ENCODE peak calls at places on chromosomes 13 and 19, in eight cellular contexts. H is right cardiac atrium, S is Peyer's patch, Z is cardiac muscle cell, W is aorta, F is colonic mucosa, B is upper lobe of right lung, K is thoracic aorta. J is an unnamed sample.

GRCh38 chr19:12034610-12035009 is 869 bp downstream of the ZNF433 start:
- DNase-seq in H (no peak), S (no peak), Z (no peak), W (no peak), F (no peak), B (no peak), K (no peak), J (peak)

GRCh38 chr13:50511877-50512332 is 331.6 kb downstream of the DLEU7 start:
- DNase-seq in H (no peak), S (no peak), Z (no peak), W (no peak), F (peak), B (no peak), K (no peak), J (no peak)

GRCh38 chr13:58059624-58060023 is 428.1 kb downstream of the PCDH17 start:
- DNase-seq in H (no peak), S (no peak), Z (no peak), W (no peak), F (no peak), B (no peak), K (no peak), J (no peak)

GRCh38 chr19:12872255-12872654 is 9.0 kb downstream of the DNASE2 start:
- DNase-seq in H (no peak), S (no peak), Z (no peak), W (peak), F (no peak), B (no peak), K (no peak), J (no peak)

GRCh38 chr19:10288662-10289166 is 1.0 kb upstream of the ICAM5 start:
- DNase-seq in H (no peak), S (no peak), Z (peak), W (peak), F (peak), B (peak), K (no peak), J (peak)

GRCh38 chr19:58562126-58563033 is 4.0 kb upstream of the UBE2M start:
- DNase-seq in H (peak), S (peak), Z (peak), W (peak), F (peak), B (peak), K (no peak), J (no peak)

GRCh38 chr19:2663920-2664571 is 38.4 kb downstream of the GNG7 start:
- DNase-seq in H (peak), S (no peak), Z (peak), W (no peak), F (no peak), B (no peak), K (no peak), J (no peak)

GRCh38 chr13:114110091-114110829 is 22.2 kb downstream of the RASA3 start:
- DNase-seq in H (peak), S (peak), Z (no peak), W (peak), F (no peak), B (peak), K (no peak), J (no peak)

GRCh38 chr19:33678796-33679195 is 57.0 kb downstream of the CHST8 start:
- DNase-seq in H (no peak), S (no peak), Z (no peak), W (no peak), F (no peak), B (peak), K (no peak), J (no peak)

GRCh38 chr13:42653694-42654093 is 79.7 kb downstream of the TNFSF11 start:
- DNase-seq in H (no peak), S (no peak), Z (no peak), W (no peak), F (no peak), B (no peak), K (no peak), J (no peak)

GRCh38 chr13:42650470-42650869 is 76.5 kb downstream of the TNFSF11 start:
- DNase-seq in H (no peak), S (no peak), Z (no peak), W (no peak), F (no peak), B (no peak), K (no peak), J (no peak)

GRCh38 chr13:42654212-42654611 is 80.3 kb downstream of the TNFSF11 start:
- DNase-seq in H (no peak), S (no peak), Z (no peak), W (no peak), F (no peak), B (no peak), K (no peak), J (no peak)

GRCh38 chr13:42652642-42653415 is 78.9 kb downstream of the TNFSF11 start:
- DNase-seq in H (no peak), S (no peak), Z (no peak), W (no peak), F (no peak), B (no peak), K (no peak), J (no peak)

GRCh38 chr13:42651936-42652641 is 78.1 kb downstream of the TNFSF11 start:
- DNase-seq in H (no peak), S (no peak), Z (no peak), W (no peak), F (no peak), B (no peak), K (no peak), J (no peak)
- H3K27ac ChIP-seq in H (no peak), S (no peak), Z (no peak), W (no peak), F (no peak), B (no peak), K (no peak), J (no peak)

DNA sequence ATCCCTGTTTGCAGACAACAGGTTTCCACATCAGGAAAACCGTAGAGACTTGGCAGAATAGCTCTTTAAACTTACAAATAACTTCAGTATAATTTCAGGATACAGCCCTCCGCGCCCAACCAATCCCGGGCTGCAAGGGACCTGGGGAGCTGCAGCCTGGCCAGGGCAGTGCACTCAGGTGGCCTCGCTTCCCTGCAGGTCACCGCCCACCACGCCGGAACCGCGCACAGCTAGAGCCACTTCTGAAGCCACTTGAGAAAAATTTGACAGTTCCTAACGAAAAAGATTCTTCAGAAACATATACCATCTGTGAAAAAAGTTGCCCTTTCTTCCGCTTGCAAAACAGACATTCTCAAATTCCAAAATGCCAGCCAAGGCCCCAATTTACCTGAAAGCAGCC is 11.1 kb downstream of the ZNF91 start:
- DNase-seq in H (no peak), S (no peak), Z (no peak), W (no peak), F (no peak), B (no peak), K (no peak), J (no peak)
- H3K27ac ChIP-seq in H (no peak), S (no peak), Z (no peak), W (no peak), F (no peak), B (no peak), K (no peak), J (no peak)

DNA sequence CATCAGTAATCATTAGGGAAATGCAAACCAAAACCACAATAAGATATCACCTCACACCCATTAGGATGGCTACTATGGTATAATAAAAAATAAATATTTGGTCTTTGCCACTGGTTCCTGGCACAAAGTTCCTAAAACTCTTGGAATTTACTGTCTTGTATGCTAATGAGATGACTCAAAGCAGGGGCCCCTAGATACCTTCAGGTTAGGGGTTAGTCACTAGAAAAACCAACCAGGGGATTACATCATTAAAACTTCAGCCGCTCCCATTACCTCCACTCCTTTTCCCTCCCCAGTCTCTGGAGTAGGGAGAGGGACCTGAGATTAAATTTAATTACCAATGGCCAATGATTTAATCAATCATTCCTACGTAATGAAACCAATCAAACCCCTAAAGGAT is 49.6 kb downstream of the THSD1 start:
- DNase-seq in H (no peak), S (no peak), Z (no peak), W (no peak), F (no peak), B (no peak), K (no peak), J (peak)
- H3K27ac ChIP-seq in H (no peak), S (no peak), Z (no peak), W (no peak), F (no peak), B (no peak), K (no peak), J (no peak)

DNA sequence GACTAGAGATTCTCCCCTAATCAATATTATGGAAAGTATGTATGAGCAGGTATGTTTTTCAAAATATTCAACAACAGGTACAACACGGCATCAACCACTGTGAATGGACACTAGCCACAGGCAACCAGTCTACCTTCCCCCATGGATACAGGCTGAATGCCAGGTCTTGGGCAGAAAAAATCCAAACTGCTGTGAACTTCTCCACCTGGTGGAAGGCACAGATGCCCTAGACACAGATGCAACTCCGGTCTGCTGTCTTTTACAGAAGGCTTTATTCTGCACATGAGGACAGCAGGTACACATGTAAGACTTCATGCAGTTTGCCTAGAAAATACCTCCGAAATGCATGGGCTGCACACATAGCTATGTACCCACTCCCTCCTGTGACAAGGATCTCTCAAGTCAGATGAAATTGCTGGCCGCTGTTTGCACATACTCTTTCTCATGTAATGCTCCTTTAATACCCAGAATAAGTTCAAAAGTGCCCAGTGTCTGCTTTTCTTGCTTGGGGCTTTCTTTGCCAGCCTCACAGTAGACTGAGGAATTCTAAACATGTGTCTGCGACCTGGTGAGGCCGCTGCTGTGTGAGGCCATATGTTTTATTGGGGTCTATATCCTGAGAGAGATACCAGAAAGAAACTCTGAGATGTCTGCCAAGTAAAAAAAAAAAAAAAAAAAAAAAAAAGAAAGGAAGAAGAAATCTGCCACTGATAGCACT is 325.9 kb downstream of the FOXO1 start:
- DNase-seq in H (no peak), S (no peak), Z (no peak), W (no peak), F (no peak), B (no peak), K (no peak), J (no peak)
- H3K27ac ChIP-seq in H (no peak), S (no peak), Z (no peak), W (no peak), F (no peak), B (no peak), K (no peak), J (no peak)

J was measured in RWPE1.